ENCODE peak calls at places on chromosomes 1 and 21, in ten cellular contexts. D, R, E, A, V, M, S, T, O and J are unnamed samples.

GRCh38 chr1:21626921-21627339 is 42.2 kb downstream of the RAP1GAP start:
- DNase-seq in D (no peak), R (no peak), E (no peak), A (no peak), V (no peak), M (no peak), S (no peak), T (no peak), O (no peak), J (no peak)

GRCh38 chr1:214438530-214438929 is 112.9 kb downstream of the PTPN14 start:
- DNase-seq in D (no peak), R (no peak), E (no peak), A (no peak), V (no peak), M (no peak), S (no peak), T (no peak), O (no peak), J (no peak)

GRCh38 chr21:17602874-17603273 is 9.8 kb downstream of the BTG3 start:
- DNase-seq in D (peak; percentile 74), R (no peak), E (no peak), A (no peak), V (peak; percentile 38), M (no peak), S (peak; percentile 73), T (peak; percentile 33), O (no peak), J (no peak)

GRCh38 chr1:119655160-119655559 is 7.1 kb upstream of the ZNF697 start:
- DNase-seq in D (no peak), R (no peak), E (no peak), A (no peak), V (peak; percentile 52), M (no peak), S (no peak), T (no peak), O (no peak), J (no peak)

GRCh38 chr1:246689409-246689997 is 34.7 kb upstream of the SCCPDH start:
- DNase-seq in D (peak; percentile 75), R (peak; percentile 84), E (peak; percentile 58), A (peak; percentile 15), V (peak; percentile 77), M (peak; percentile 64), S (peak; percentile 50), T (peak; percentile 64), O (no peak), J (peak; percentile 29)

GRCh38 chr1:233227930-233228465 is 67.5 kb downstream of the PCNX2 start:
- DNase-seq in D (no peak), R (no peak), E (no peak), A (no peak), V (no peak), M (no peak), S (no peak), T (no peak), O (no peak), J (no peak)

GRCh38 chr1:227782226-227782625 is 33.2 kb upstream of the PRSS38 start:
- DNase-seq in D (no peak), R (no peak), E (no peak), A (no peak), V (no peak), M (no peak), S (no peak), T (no peak), O (no peak), J (no peak)

GRCh38 chr1:25046194-25046532 is 116.1 kb upstream of the RUNX3 start:
- DNase-seq in D (no peak), R (no peak), E (no peak), A (no peak), V (no peak), M (no peak), S (no peak), T (no peak), O (no peak), J (no peak)

GRCh38 chr1:1092149-1092855 is 18.2 kb upstream of the RNF223 start:
- DNase-seq in D (no peak), R (no peak), E (peak; percentile 13), A (peak; percentile 7), V (no peak), M (no peak), S (no peak), T (no peak), O (no peak), J (no peak)

GRCh38 chr1:61140778-61141177 is 58.4 kb downstream of the NFIA start:
- DNase-seq in D (no peak), R (no peak), E (no peak), A (no peak), V (no peak), M (no peak), S (no peak), T (no peak), O (no peak), J (no peak)

GRCh38 chr1:30652151-30652915 is 71.1 kb downstream of the MATN1 start:
- DNase-seq in D (no peak), R (no peak), E (no peak), A (no peak), V (no peak), M (no peak), S (no peak), T (no peak), O (no peak), J (no peak)

DNA sequence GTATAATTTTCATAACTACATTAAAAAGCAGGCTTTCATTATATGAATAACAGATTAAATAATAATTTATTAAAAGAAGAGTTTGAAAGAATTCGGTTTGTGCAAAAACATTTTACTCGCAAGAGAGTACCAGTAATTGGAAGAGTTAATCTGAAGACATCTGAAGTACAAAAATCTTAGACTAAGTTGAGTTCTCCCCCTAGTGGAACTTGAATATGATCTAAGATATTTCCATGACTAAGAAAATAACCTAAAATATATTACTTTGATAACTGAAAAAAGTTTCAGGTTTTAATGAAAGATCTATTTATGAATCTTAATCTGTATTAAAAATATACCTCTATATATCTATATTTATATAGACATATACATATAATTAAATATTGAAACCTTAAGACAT is 112.5 kb upstream of the GFI1 start:
- DNase-seq in D (peak; percentile 64), R (no peak), E (no peak), A (no peak), V (peak; percentile 69), M (no peak), S (peak; percentile 13), T (no peak), O (no peak), J (no peak)
- TF ChIP-seq CTCF in D (peak; percentile 43), R (no peak), E (peak; percentile 26), A (no peak), V (peak; percentile 36), M (peak; percentile 55), S (peak; percentile 33), T (peak; percentile 25), O (no peak), J (peak; percentile 36)

GRCh38 chr1:161018631-161018930 is 2.4 kb downstream of the F11R start:
- DNase-seq in D (no peak), R (no peak), E (no peak), A (no peak), V (no peak), M (no peak), S (no peak), T (no peak), O (no peak), J (no peak)

GRCh38 chr1:161021168-161021958 is 411 bp upstream of the F11R start:
- DNase-seq in D (no peak), R (peak; percentile 75), E (peak; percentile 67), A (peak; percentile 78), V (peak; percentile 64), M (peak; percentile 71), S (peak; percentile 39), T (peak; percentile 28), O (peak; percentile 74), J (peak; percentile 87)

GRCh38 chr1:161021959-161022332 is 994 bp upstream of the F11R start:
- DNase-seq in D (no peak), R (no peak), E (no peak), A (no peak), V (no peak), M (no peak), S (no peak), T (no peak), O (no peak), J (no peak)

GRCh38 chr1:161019767-161020572 is 982 bp downstream of the F11R start:
- DNase-seq in D (no peak), R (no peak), E (no peak), A (no peak), V (peak; percentile 67), M (peak; percentile 51), S (no peak), T (no peak), O (no peak), J (no peak)

DNA sequence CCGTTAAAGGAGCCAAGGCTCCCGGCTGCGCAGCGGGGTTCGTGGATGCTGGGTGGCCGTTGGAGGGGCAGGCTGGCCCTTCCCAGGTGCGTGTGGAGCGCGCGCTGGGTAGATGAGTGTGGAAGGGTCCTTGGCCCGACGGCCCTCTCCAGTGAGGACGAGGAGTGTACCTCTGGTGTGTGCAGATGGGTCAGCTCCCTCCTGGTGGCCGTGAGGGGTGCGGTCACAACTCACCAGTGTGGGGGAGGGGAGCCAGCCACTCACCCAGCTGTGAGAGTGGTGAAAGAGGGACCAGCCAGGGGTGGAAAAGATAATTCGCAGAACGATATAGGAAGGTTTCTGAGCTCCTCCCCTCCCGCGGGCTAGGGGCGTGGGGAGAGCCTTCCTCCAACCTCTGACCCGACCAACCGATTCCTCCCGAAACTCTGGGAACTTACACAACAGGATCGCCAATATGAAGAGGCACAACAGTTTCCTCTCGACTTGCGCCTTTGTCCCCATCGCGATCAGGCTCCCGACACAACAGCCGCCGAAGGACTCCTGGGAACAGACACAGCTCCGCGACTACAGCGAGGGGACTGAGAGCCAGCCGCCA is at the start of gene F11R:
- DNase-seq in D (no peak), R (no peak), E (peak; percentile 23), A (peak; percentile 38), V (peak; percentile 62), M (peak; percentile 55), S (no peak), T (no peak), O (no peak), J (no peak)
- TF ChIP-seq CTCF in D (no peak), R (peak; percentile 17), E (peak; percentile 7), A (no peak), V (peak; percentile 11), M (peak; percentile 24), S (no peak), T (peak; percentile 22), O (no peak), J (peak; percentile 24)

GRCh38 chr1:20126806-20127440 is 7.6 kb upstream of the PLA2G2D start:
- DNase-seq in D (no peak), R (peak; percentile 42), E (no peak), A (no peak), V (no peak), M (no peak), S (no peak), T (no peak), O (no peak), J (no peak)
- TF ChIP-seq CTCF in D (no peak), R (no peak), E (no peak), A (no peak), V (no peak), M (no peak), S (no peak), T (no peak), O (no peak), J (no peak)

DNA sequence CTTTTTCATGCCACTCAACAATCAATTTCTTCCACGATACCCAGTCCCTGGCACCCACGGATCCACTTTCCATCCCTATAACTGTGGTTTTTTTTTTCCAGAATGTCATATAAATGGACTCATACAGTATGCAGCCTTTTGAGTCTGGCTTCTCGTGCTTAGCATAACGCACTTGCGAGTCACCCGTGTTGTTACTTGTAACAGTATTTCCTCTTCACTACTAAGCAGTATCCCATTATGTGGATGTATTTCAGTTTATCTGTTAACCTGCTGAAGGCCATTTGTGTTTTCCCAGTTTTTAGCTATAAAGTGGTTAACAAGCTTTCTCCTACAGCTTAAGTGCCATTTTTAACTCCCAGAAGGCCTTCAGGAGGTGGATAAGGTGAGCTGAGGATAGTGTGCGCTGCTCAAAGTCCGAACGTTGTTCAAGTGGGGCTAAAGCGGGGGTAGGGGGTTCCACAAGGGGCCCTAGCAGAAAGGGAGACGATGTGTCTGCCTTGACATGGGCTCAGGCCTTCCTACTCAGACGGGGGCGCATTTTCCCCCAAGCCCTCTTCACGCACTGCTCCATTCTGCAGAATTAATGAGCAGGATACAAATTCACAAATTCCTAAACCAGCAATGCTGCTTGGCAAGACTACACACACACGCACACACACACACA is 770 bp downstream of the ADAR start:
- DNase-seq in D (peak; percentile 58), R (no peak), E (no peak), A (no peak), V (peak; percentile 49), M (no peak), S (peak; percentile 74), T (peak; percentile 42), O (no peak), J (no peak)
- TF ChIP-seq CTCF in D (no peak), R (no peak), E (no peak), A (no peak), V (no peak), M (no peak), S (no peak), T (no peak), O (no peak), J (no peak)